ENCODE peak calls at places on chromosomes 7 and 10, in eight cellular contexts. Z is RWPE1; F is stimulated activated CD8-positive, alpha-beta memory T cell treated with anti-CD3 and anti-CD28 coated beads, Interleukin-2, amount 100 ng/mL, for 48 hours; N is GM10248; H is NCI-H1105; U is HCEC 1CT; W is iris pigment epithelial cell; G is PC-3. E is an unnamed sample.
A peak's percentile ranks its signal among the peaks of the same experiment; 100 is the strongest.

GRCh38 chr7:28180364-28181147 is at the start of gene JAZF1:
- DNase-seq in Z (peak; percentile 50), F (no peak), N (peak; percentile 35), H (peak; percentile 69), U (peak; percentile 52), W (peak; percentile 41), G (peak; percentile 15), E (peak; percentile 84)

GRCh38 chr10:106268000-106268399 is 896.5 kb downstream of the SORCS1 start:
- DNase-seq in Z (no peak), F (no peak), N (no peak), H (no peak), U (no peak), W (no peak), G (no peak), E (no peak)

GRCh38 chr7:105656922-105657521 is 75.7 kb upstream of the EFCAB10 start:
- DNase-seq in Z (no peak), F (peak; percentile 62), N (peak; percentile 75), H (no peak), U (peak; percentile 42), W (peak; percentile 17), G (peak; percentile 70), E (peak; percentile 55)

GRCh38 chr10:24313233-24313632 is 104.3 kb downstream of the KIAA1217 start:
- DNase-seq in Z (no peak), F (no peak), N (no peak), H (no peak), U (no peak), W (no peak), G (no peak), E (no peak)

GRCh38 chr7:130421685-130422084 is 19.1 kb downstream of the CEP41 start:
- DNase-seq in Z (no peak), F (no peak), N (no peak), H (peak; percentile 77), U (peak; percentile 4), W (peak; percentile 67), G (no peak), E (peak; percentile 48)

GRCh38 chr10:29392376-29393021 is 103.6 kb downstream of the LYZL1 start:
- DNase-seq in Z (peak; percentile 38), F (peak; percentile 17), N (peak; percentile 52), H (peak; percentile 18), U (peak; percentile 39), W (peak; percentile 49), G (peak; percentile 40), E (peak; percentile 69)

GRCh38 chr7:80699030-80699638 is 60.7 kb downstream of the CD36 start:
- DNase-seq in Z (peak; percentile 36), F (no peak), N (peak; percentile 9), H (peak; percentile 42), U (peak; percentile 52), W (peak; percentile 59), G (peak; percentile 85), E (peak; percentile 33)

GRCh38 chr7:20596653-20597052 is 18.8 kb upstream of the ABCB5 start:
- DNase-seq in Z (peak; percentile 85), F (no peak), N (no peak), H (no peak), U (peak; percentile 92), W (peak; percentile 73), G (peak; percentile 93), E (peak; percentile 62)